ENCODE peak calls at places on chromosome 2, in ten cellular contexts. A is fibroblast of pulmonary artery; I is stimulated activated CD4-positive, alpha-beta T cell treated with anti-CD3 and anti-CD28 coated beads, TNF-alpha, amount 100 ng/mL, for 24 hours; F is posterior cingulate gyrus; Y is occipital lobe; V is ureter; N is Jurkat, Clone E6-1; L is H7; Z is T-helper 2 cell treated with Interferon-gamma antibody and Interleukin-4, amounts not matched to agents 5 μg/mL and 100 μg/mL, for 36 hours; X is activated gamma-delta T cell. J is an unnamed sample.

GRCh38 chr2:200406379-200406778 is 99.9 kb downstream of the SPATS2L start:
- DNase-seq in A (peak), I (no peak), F (no peak), Y (no peak), V (no peak), N (no peak), L (no peak), Z (no peak), X (no peak), J (no peak)

GRCh38 chr2:15939854-15940660 is at the start of gene MYCN:
- DNase-seq in A (peak), I (peak), F (peak), Y (peak), V (peak), N (peak), L (peak), Z (peak), X (no peak), J (peak)

GRCh38 chr2:144785253-144785652 is 265.3 kb upstream of the ZEB2 start:
- DNase-seq in A (no peak), I (no peak), F (peak), Y (no peak), V (no peak), N (no peak), L (no peak), Z (no peak), X (no peak), J (no peak)

GRCh38 chr2:176496756-176497155 is 227.5 kb downstream of the MTX2 start:
- DNase-seq in A (no peak), I (no peak), F (no peak), Y (no peak), V (no peak), N (no peak), L (no peak), Z (no peak), X (no peak), J (no peak)

GRCh38 chr2:60925994-60926750 is 44.8 kb downstream of the REL start:
- DNase-seq in A (no peak), I (no peak), F (no peak), Y (no peak), V (no peak), N (no peak), L (no peak), Z (no peak), X (no peak), J (no peak)

GRCh38 chr2:1744446-1745170 is at the start of gene PXDN:
- DNase-seq in A (peak), I (no peak), F (peak), Y (no peak), V (peak), N (peak), L (peak), Z (no peak), X (no peak), J (peak)

GRCh38 chr2:21981127-21981526 is 857.4 kb downstream of the TDRD15 start:
- DNase-seq in A (no peak), I (no peak), F (no peak), Y (no peak), V (no peak), N (no peak), L (no peak), Z (no peak), X (no peak), J (no peak)

GRCh38 chr2:190940451-190940850 is 59.8 kb downstream of the GLS start:
- DNase-seq in A (peak), I (no peak), F (no peak), Y (no peak), V (no peak), N (no peak), L (no peak), Z (no peak), X (no peak), J (no peak)

GRCh38 chr2:161158882-161159281 is 1.3 kb upstream of the TANK start:
- DNase-seq in A (no peak), I (no peak), F (no peak), Y (no peak), V (no peak), N (no peak), L (no peak), Z (no peak), X (no peak), J (no peak)

GRCh38 chr2:236831698-236832097 is 254.0 kb upstream of the COPS8 start:
- DNase-seq in A (no peak), I (no peak), F (no peak), Y (no peak), V (no peak), N (no peak), L (no peak), Z (no peak), X (no peak), J (no peak)

GRCh38 chr2:11967946-11968465 is 221.6 kb downstream of the LPIN1 start:
- DNase-seq in A (peak), I (no peak), F (no peak), Y (no peak), V (peak), N (no peak), L (no peak), Z (no peak), X (no peak), J (no peak)

GRCh38 chr2:235494716-235495372 is 1.0 kb downstream of the AGAP1 start:
- DNase-seq in A (peak), I (peak), F (peak), Y (peak), V (peak), N (no peak), L (peak), Z (no peak), X (peak), J (no peak)

GRCh38 chr2:190489475-190489874 is 45.0 kb downstream of the NEMP2 start:
- DNase-seq in A (no peak), I (no peak), F (no peak), Y (no peak), V (no peak), N (no peak), L (no peak), Z (no peak), X (no peak), J (no peak)

GRCh38 chr2:222750533-222750932 is 79.1 kb downstream of the MOGAT1 start:
- DNase-seq in A (no peak), I (no peak), F (no peak), Y (no peak), V (no peak), N (no peak), L (no peak), Z (no peak), X (no peak), J (no peak)

GRCh38 chr2:152549428-152549827 is 167.8 kb downstream of the PRPF40A start:
- DNase-seq in A (no peak), I (no peak), F (no peak), Y (no peak), V (no peak), N (no peak), L (no peak), Z (no peak), X (no peak), J (no peak)

GRCh38 chr2:205769494-205769848 is 87.2 kb downstream of the NRP2 start:
- DNase-seq in A (peak), I (no peak), F (no peak), Y (no peak), V (no peak), N (no peak), L (no peak), Z (no peak), X (no peak), J (no peak)

GRCh38 chr2:40360652-40361051 is 91.2 kb downstream of the SLC8A1 start:
- DNase-seq in A (no peak), I (no peak), F (no peak), Y (no peak), V (no peak), N (no peak), L (no peak), Z (no peak), X (no peak), J (no peak)

GRCh38 chr2:217711236-217711635 is 291.6 kb downstream of the TNS1 start:
- DNase-seq in A (peak), I (no peak), F (no peak), Y (no peak), V (no peak), N (no peak), L (no peak), Z (no peak), X (no peak), J (no peak)

GRCh38 chr2:219441451-219442205 is 7.0 kb downstream of the SPEG start:
- DNase-seq in A (peak), I (peak), F (no peak), Y (peak), V (no peak), N (peak), L (peak), Z (no peak), X (peak), J (no peak)

GRCh38 chr2:241859017-241859435 is 332 bp upstream of the PDCD1 start:
- DNase-seq in A (no peak), I (peak), F (peak), Y (no peak), V (no peak), N (no peak), L (peak), Z (no peak), X (no peak), J (no peak)

GRCh38 chr2:740446-741293 is 63.5 kb upstream of the TMEM18 start:
- DNase-seq in A (peak), I (peak), F (peak), Y (peak), V (peak), N (peak), L (peak), Z (no peak), X (no peak), J (peak)

GRCh38 chr2:1049691-1050090 is 99.0 kb downstream of the SNTG2 start:
- DNase-seq in A (peak), I (no peak), F (no peak), Y (no peak), V (no peak), N (no peak), L (no peak), Z (no peak), X (no peak), J (no peak)

GRCh38 chr2:25897500-25897899 is 19.2 kb upstream of the ASXL2 start:
- DNase-seq in A (no peak), I (no peak), F (no peak), Y (no peak), V (no peak), N (no peak), L (no peak), Z (no peak), X (no peak), J (no peak)

GRCh38 chr2:205644018-205644417 is 38.3 kb upstream of the NRP2 start:
- DNase-seq in A (no peak), I (no peak), F (no peak), Y (no peak), V (no peak), N (no peak), L (no peak), Z (no peak), X (no peak), J (no peak)

GRCh38 chr2:26217720-26218119 is 26.7 kb downstream of the HADHA start:
- DNase-seq in A (no peak), I (no peak), F (no peak), Y (no peak), V (no peak), N (no peak), L (no peak), Z (no peak), X (no peak), J (no peak)

GRCh38 chr2:53782681-53783080 is 4.1 kb downstream of the ASB3 start:
- DNase-seq in A (no peak), I (no peak), F (no peak), Y (no peak), V (no peak), N (no peak), L (no peak), Z (no peak), X (no peak), J (no peak)

GRCh38 chr2:112834379-112835014 is 2.1 kb downstream of the IL1B start:
- DNase-seq in A (peak), I (no peak), F (no peak), Y (no peak), V (peak), N (peak), L (no peak), Z (no peak), X (no peak), J (no peak)

GRCh38 chr2:16106619-16107018 is 166.3 kb downstream of the MYCN start:
- DNase-seq in A (no peak), I (no peak), F (no peak), Y (no peak), V (no peak), N (no peak), L (no peak), Z (no peak), X (no peak), J (no peak)

GRCh38 chr2:72778410-72778809 is 47.4 kb downstream of the EXOC6B start:
- DNase-seq in A (peak), I (no peak), F (no peak), Y (no peak), V (no peak), N (no peak), L (no peak), Z (no peak), X (no peak), J (no peak)

J was measured in anterior cingulate cortex.